ENCODE peak calls at places on chromosomes 7 and 10, in seven cellular contexts. H is epithelial cell of esophagus; C is psoas muscle; J is left ventricle myocardium inferior; W is Jurkat, Clone E6-1; S is uterus; E is neural progenitor cell. B is an unnamed sample.

GRCh38 chr7:18037609-18038008 is 10.0 kb upstream of the PRPS1L1 start:
- DNase-seq in H (no peak), C (no peak), J (no peak), W (no peak), S (no peak), E (no peak), B (no peak)

GRCh38 chr7:126727930-126728331 is 524.8 kb downstream of the GRM8 start:
- DNase-seq in H (peak), C (no peak), J (no peak), W (peak), S (no peak), E (no peak), B (no peak)

GRCh38 chr7:114823290-114823689 is 98.6 kb upstream of the MDFIC start:
- DNase-seq in H (peak), C (no peak), J (no peak), W (no peak), S (no peak), E (no peak), B (no peak)

GRCh38 chr10:97914837-97915211 is 65.2 kb downstream of the GOLGA7B start:
- DNase-seq in H (peak), C (peak), J (peak), W (peak), S (peak), E (peak), B (no peak)

GRCh38 chr7:37336259-37336658 is 112.4 kb downstream of the ELMO1 start:
- DNase-seq in H (no peak), C (no peak), J (no peak), W (no peak), S (no peak), E (no peak), B (no peak)

GRCh38 chr7:101589052-101589451 is 40.0 kb downstream of the MYL10 start:
- DNase-seq in H (no peak), C (no peak), J (no peak), W (no peak), S (no peak), E (no peak), B (no peak)

GRCh38 chr10:106711313-106711906 is 453.1 kb downstream of the SORCS1 start:
- DNase-seq in H (peak), C (peak), J (peak), W (peak), S (no peak), E (peak), B (no peak)

GRCh38 chr10:86659161-86659691 is 4.9 kb downstream of the OPN4 start:
- DNase-seq in H (no peak), C (peak), J (no peak), W (no peak), S (no peak), E (no peak), B (no peak)

GRCh38 chr7:10677211-10677610 is 296.5 kb upstream of the PHF14 start:
- DNase-seq in H (no peak), C (no peak), J (no peak), W (no peak), S (no peak), E (no peak), B (no peak)

GRCh38 chr7:149839933-149840332 is 1.8 kb downstream of the ZNF862 start:
- DNase-seq in H (no peak), C (no peak), J (no peak), W (no peak), S (no peak), E (no peak), B (no peak)

GRCh38 chr7:21526007-21526406 is 16.8 kb upstream of the DNAH11 start:
- DNase-seq in H (peak), C (no peak), J (no peak), W (peak), S (no peak), E (no peak), B (no peak)

DNA sequence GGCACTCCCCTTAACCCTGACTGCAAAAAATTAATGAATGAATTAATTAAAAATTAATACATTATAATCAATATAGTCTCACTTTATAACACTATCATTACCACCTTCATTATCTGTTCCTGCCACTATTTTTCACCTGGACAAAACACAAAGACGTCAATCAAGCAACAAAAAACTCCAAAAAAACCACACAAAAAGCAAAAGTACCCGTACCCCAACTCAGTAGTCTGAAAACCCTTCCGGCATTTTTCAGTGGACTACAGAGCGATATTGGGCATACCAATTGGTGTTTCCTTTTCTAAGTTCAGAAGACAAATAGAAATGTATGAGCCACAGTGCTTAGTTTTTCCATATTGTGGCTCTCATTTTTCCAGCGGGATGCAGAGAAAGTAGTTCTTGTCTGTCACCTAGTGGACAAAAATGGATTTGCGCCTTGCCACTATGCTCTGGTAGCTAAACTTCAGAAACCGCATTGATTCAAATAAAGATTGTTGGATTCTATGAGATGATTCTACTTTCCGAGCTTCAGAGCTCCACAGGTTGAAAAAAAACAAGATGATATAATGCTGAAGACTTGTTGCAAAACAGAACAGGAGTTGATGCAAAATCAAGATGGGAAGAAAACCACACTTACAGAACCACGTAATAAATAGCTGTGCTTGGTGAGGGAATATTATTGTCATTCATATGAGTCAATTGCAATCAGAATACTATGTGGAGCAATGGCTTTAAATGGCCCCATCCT is 50.6 kb upstream of the ITGB1 start:
- DNase-seq in H (peak), C (no peak), J (no peak), W (peak), S (peak), E (peak), B (no peak)
- H3K4me3 ChIP-seq in H (no peak), C (no peak), J (no peak), W (peak), S (no peak), E (no peak), B (no peak)

GRCh38 chr10:12340371-12340770 is 9.0 kb upstream of the CAMK1D start:
- DNase-seq in H (no peak), C (no peak), J (no peak), W (no peak), S (no peak), E (no peak), B (no peak)
- H3K4me3 ChIP-seq in H (no peak), C (no peak), J (no peak), W (no peak), S (no peak), E (no peak), B (no peak)

GRCh38 chr7:24847754-24848153 is 90.5 kb upstream of the GSDME start:
- DNase-seq in H (no peak), C (no peak), J (no peak), W (no peak), S (no peak), E (no peak), B (no peak)

GRCh38 chr7:24840543-24840942 is 83.3 kb upstream of the GSDME start:
- DNase-seq in H (no peak), C (no peak), J (no peak), W (no peak), S (no peak), E (no peak), B (no peak)

GRCh38 chr7:24843821-24844449 is 86.7 kb upstream of the GSDME start:
- DNase-seq in H (no peak), C (no peak), J (no peak), W (no peak), S (no peak), E (peak), B (no peak)

GRCh38 chr7:24842449-24843241 is 85.4 kb upstream of the GSDME start:
- DNase-seq in H (no peak), C (no peak), J (no peak), W (no peak), S (no peak), E (peak), B (no peak)

GRCh38 chr7:24842029-24842428 is 84.8 kb upstream of the GSDME start:
- DNase-seq in H (no peak), C (no peak), J (no peak), W (no peak), S (no peak), E (no peak), B (no peak)
- H3K4me3 ChIP-seq in H (no peak), C (no peak), J (no peak), W (no peak), S (no peak), E (no peak), B (no peak)

DNA sequence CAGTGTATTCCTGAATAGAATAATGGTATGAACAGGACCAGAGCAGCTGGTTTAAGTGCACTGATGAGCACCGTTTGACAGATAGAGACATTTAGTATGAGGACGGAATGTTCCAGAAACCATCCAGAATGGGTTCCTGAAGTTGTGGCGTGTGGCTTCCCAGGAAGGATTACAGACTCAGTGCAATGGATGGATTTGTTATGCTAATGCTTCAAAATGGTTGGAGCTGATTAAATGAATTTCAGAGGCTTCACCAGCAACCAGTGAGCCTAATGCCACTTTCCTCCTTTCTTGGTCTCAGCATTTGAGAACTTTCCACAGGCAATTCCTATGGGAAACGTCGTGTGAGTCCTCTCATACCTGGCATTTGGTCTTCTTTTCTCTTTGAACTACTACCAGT is 9.9 kb downstream of the GATA3 start:
- DNase-seq in H (no peak), C (no peak), J (no peak), W (no peak), S (no peak), E (peak), B (no peak)
- H3K4me3 ChIP-seq in H (no peak), C (no peak), J (no peak), W (no peak), S (no peak), E (peak), B (no peak)

DNA sequence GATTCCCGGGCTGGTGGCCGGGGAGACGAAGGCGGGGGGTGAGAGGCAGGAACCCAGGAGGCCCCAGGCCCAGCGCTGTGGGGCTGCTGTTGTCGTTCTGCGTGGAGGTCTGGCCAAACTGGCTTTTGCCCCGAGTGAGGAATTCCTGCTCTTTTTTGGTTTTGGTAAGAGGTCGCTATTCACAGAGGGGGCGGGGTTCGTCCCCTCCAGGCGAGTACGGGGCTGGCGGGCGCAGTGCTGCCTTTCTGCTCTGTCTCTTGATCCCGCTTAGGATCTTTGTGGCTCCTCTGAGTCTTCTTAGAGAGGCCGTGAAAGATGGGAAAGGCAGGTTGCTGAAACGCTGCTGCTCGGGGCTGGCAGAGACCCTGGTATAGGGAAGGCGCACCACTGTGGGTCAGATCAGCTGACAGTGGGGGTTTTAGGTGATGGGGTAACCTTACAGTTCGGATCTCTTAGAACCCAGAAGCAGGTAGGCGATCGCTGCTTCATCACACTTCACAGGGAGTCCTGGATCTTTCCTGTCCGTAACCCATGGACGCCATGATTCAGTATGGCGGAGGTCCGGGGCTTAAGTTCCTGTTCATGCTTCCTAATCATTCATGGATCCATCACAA is 136.7 kb downstream of the KIF20B start:
- DNase-seq in H (no peak), C (no peak), J (no peak), W (no peak), S (no peak), E (no peak), B (peak)
- H3K4me3 ChIP-seq in H (peak), C (peak), J (peak), W (no peak), S (peak), E (no peak), B (peak)

GRCh38 chr10:123995082-123995460 is 98.3 kb downstream of the CHST15 start:
- DNase-seq in H (no peak), C (peak), J (no peak), W (no peak), S (no peak), E (no peak), B (peak)
- H3K4me3 ChIP-seq in H (no peak), C (peak), J (peak), W (no peak), S (no peak), E (peak), B (peak)

B was measured in esophagus muscularis mucosa.